ENCODE peak calls at places on chromosomes 13 and 19, in nine cellular contexts. One of them, this sample, is unnamed.

GRCh38 chr13:110338441-110339101 is 31.5 kb downstream of the COL4A2 start:
- DNase-seq in stimulated activated CD4-positive, alpha-beta T cell treated with anti-CD3 and anti-CD28 coated beads, TNF-alpha, amount 100 ng/mL, for 1 hour: no peak
- DNase-seq in heart left ventricle: no peak
- DNase-seq in hypothalamus: peak
- DNase-seq in astrocyte: peak
- DNase-seq in CD8-positive, alpha-beta T cell: no peak
- DNase-seq in spleen: no peak
- DNase-seq in pancreas: no peak
- DNase-seq in NCI-H1417: no peak
- DNase-seq in this sample: peak

GRCh38 chr13:80131204-80131603 is 209.7 kb downstream of the SPRY2 start:
- DNase-seq in stimulated activated CD4-positive, alpha-beta T cell treated with anti-CD3 and anti-CD28 coated beads, TNF-alpha, amount 100 ng/mL, for 1 hour: no peak
- DNase-seq in heart left ventricle: peak
- DNase-seq in hypothalamus: peak
- DNase-seq in astrocyte: peak
- DNase-seq in CD8-positive, alpha-beta T cell: no peak
- DNase-seq in spleen: no peak
- DNase-seq in pancreas: peak
- DNase-seq in NCI-H1417: no peak
- DNase-seq in this sample: peak

GRCh38 chr13:109699628-109700071 is 86.7 kb downstream of the IRS2 start:
- DNase-seq in stimulated activated CD4-positive, alpha-beta T cell treated with anti-CD3 and anti-CD28 coated beads, TNF-alpha, amount 100 ng/mL, for 1 hour: no peak
- DNase-seq in heart left ventricle: no peak
- DNase-seq in hypothalamus: no peak
- DNase-seq in astrocyte: no peak
- DNase-seq in CD8-positive, alpha-beta T cell: no peak
- DNase-seq in spleen: no peak
- DNase-seq in pancreas: no peak
- DNase-seq in NCI-H1417: no peak
- DNase-seq in this sample: no peak

GRCh38 chr13:72970956-72971355 is 87.8 kb upstream of the KLF5 start:
- DNase-seq in stimulated activated CD4-positive, alpha-beta T cell treated with anti-CD3 and anti-CD28 coated beads, TNF-alpha, amount 100 ng/mL, for 1 hour: no peak
- DNase-seq in heart left ventricle: no peak
- DNase-seq in hypothalamus: no peak
- DNase-seq in astrocyte: peak
- DNase-seq in CD8-positive, alpha-beta T cell: no peak
- DNase-seq in spleen: no peak
- DNase-seq in pancreas: no peak
- DNase-seq in NCI-H1417: no peak
- DNase-seq in this sample: no peak

GRCh38 chr13:46165485-46166220 is 16.3 kb downstream of the LCP1 start:
- DNase-seq in stimulated activated CD4-positive, alpha-beta T cell treated with anti-CD3 and anti-CD28 coated beads, TNF-alpha, amount 100 ng/mL, for 1 hour: no peak
- DNase-seq in heart left ventricle: no peak
- DNase-seq in hypothalamus: no peak
- DNase-seq in astrocyte: peak
- DNase-seq in CD8-positive, alpha-beta T cell: no peak
- DNase-seq in spleen: no peak
- DNase-seq in pancreas: no peak
- DNase-seq in NCI-H1417: no peak
- DNase-seq in this sample: no peak

GRCh38 chr19:31064486-31064885 is 284.8 kb downstream of the TSHZ3 start:
- DNase-seq in stimulated activated CD4-positive, alpha-beta T cell treated with anti-CD3 and anti-CD28 coated beads, TNF-alpha, amount 100 ng/mL, for 1 hour: no peak
- DNase-seq in heart left ventricle: no peak
- DNase-seq in hypothalamus: no peak
- DNase-seq in astrocyte: no peak
- DNase-seq in CD8-positive, alpha-beta T cell: no peak
- DNase-seq in spleen: no peak
- DNase-seq in pancreas: no peak
- DNase-seq in NCI-H1417: no peak
- DNase-seq in this sample: no peak

GRCh38 chr19:45768644-45769053 is 403 bp downstream of the SIX5 start:
- DNase-seq in stimulated activated CD4-positive, alpha-beta T cell treated with anti-CD3 and anti-CD28 coated beads, TNF-alpha, amount 100 ng/mL, for 1 hour: no peak
- DNase-seq in heart left ventricle: peak
- DNase-seq in hypothalamus: no peak
- DNase-seq in astrocyte: no peak
- DNase-seq in CD8-positive, alpha-beta T cell: no peak
- DNase-seq in spleen: peak
- DNase-seq in pancreas: peak
- DNase-seq in NCI-H1417: no peak
- DNase-seq in this sample: no peak

GRCh38 chr13:89343165-89343564 is 1672.0 kb downstream of the SLITRK5 start:
- DNase-seq in stimulated activated CD4-positive, alpha-beta T cell treated with anti-CD3 and anti-CD28 coated beads, TNF-alpha, amount 100 ng/mL, for 1 hour: no peak
- DNase-seq in heart left ventricle: no peak
- DNase-seq in hypothalamus: no peak
- DNase-seq in astrocyte: no peak
- DNase-seq in CD8-positive, alpha-beta T cell: no peak
- DNase-seq in spleen: no peak
- DNase-seq in pancreas: no peak
- DNase-seq in NCI-H1417: no peak
- DNase-seq in this sample: no peak

GRCh38 chr13:30493670-30494381 is 28.1 kb upstream of the HMGB1 start:
- DNase-seq in stimulated activated CD4-positive, alpha-beta T cell treated with anti-CD3 and anti-CD28 coated beads, TNF-alpha, amount 100 ng/mL, for 1 hour: no peak
- DNase-seq in heart left ventricle: no peak
- DNase-seq in hypothalamus: no peak
- DNase-seq in astrocyte: no peak
- DNase-seq in CD8-positive, alpha-beta T cell: no peak
- DNase-seq in spleen: no peak
- DNase-seq in pancreas: peak
- DNase-seq in NCI-H1417: no peak
- DNase-seq in this sample: no peak

GRCh38 chr13:51397262-51397933 is 55.4 kb downstream of the INTS6 start:
- DNase-seq in stimulated activated CD4-positive, alpha-beta T cell treated with anti-CD3 and anti-CD28 coated beads, TNF-alpha, amount 100 ng/mL, for 1 hour: no peak
- DNase-seq in heart left ventricle: no peak
- DNase-seq in hypothalamus: no peak
- DNase-seq in astrocyte: peak
- DNase-seq in CD8-positive, alpha-beta T cell: no peak
- DNase-seq in spleen: no peak
- DNase-seq in pancreas: no peak
- DNase-seq in NCI-H1417: no peak
- DNase-seq in this sample: peak

GRCh38 chr19:15323496-15324235 is 8.7 kb downstream of the BRD4 start:
- DNase-seq in stimulated activated CD4-positive, alpha-beta T cell treated with anti-CD3 and anti-CD28 coated beads, TNF-alpha, amount 100 ng/mL, for 1 hour: no peak
- DNase-seq in heart left ventricle: no peak
- DNase-seq in hypothalamus: no peak
- DNase-seq in astrocyte: no peak
- DNase-seq in CD8-positive, alpha-beta T cell: no peak
- DNase-seq in spleen: peak
- DNase-seq in pancreas: peak
- DNase-seq in NCI-H1417: no peak
- DNase-seq in this sample: no peak

GRCh38 chr19:42250666-42251531 is 4.0 kb downstream of the ERF start:
- DNase-seq in stimulated activated CD4-positive, alpha-beta T cell treated with anti-CD3 and anti-CD28 coated beads, TNF-alpha, amount 100 ng/mL, for 1 hour: no peak
- DNase-seq in heart left ventricle: no peak
- DNase-seq in hypothalamus: peak
- DNase-seq in astrocyte: no peak
- DNase-seq in CD8-positive, alpha-beta T cell: no peak
- DNase-seq in spleen: peak
- DNase-seq in pancreas: peak
- DNase-seq in NCI-H1417: no peak
- DNase-seq in this sample: peak

GRCh38 chr19:548841-549830 is 5.3 kb downstream of the GZMM start:
- DNase-seq in stimulated activated CD4-positive, alpha-beta T cell treated with anti-CD3 and anti-CD28 coated beads, TNF-alpha, amount 100 ng/mL, for 1 hour: no peak
- DNase-seq in heart left ventricle: peak
- DNase-seq in hypothalamus: no peak
- DNase-seq in astrocyte: no peak
- DNase-seq in CD8-positive, alpha-beta T cell: no peak
- DNase-seq in spleen: no peak
- DNase-seq in pancreas: no peak
- DNase-seq in NCI-H1417: no peak
- DNase-seq in this sample: no peak

GRCh38 chr19:13150919-13151604 is 851 bp downstream of the IER2 start:
- DNase-seq in stimulated activated CD4-positive, alpha-beta T cell treated with anti-CD3 and anti-CD28 coated beads, TNF-alpha, amount 100 ng/mL, for 1 hour: no peak
- DNase-seq in heart left ventricle: no peak
- DNase-seq in hypothalamus: no peak
- DNase-seq in astrocyte: no peak
- DNase-seq in CD8-positive, alpha-beta T cell: peak
- DNase-seq in spleen: peak
- DNase-seq in pancreas: peak
- DNase-seq in NCI-H1417: peak
- DNase-seq in this sample: no peak

GRCh38 chr13:110418944-110419343 is 111.9 kb downstream of the COL4A2 start:
- DNase-seq in stimulated activated CD4-positive, alpha-beta T cell treated with anti-CD3 and anti-CD28 coated beads, TNF-alpha, amount 100 ng/mL, for 1 hour: no peak
- DNase-seq in heart left ventricle: no peak
- DNase-seq in hypothalamus: no peak
- DNase-seq in astrocyte: no peak
- DNase-seq in CD8-positive, alpha-beta T cell: no peak
- DNase-seq in spleen: no peak
- DNase-seq in pancreas: no peak
- DNase-seq in NCI-H1417: no peak
- DNase-seq in this sample: no peak

GRCh38 chr13:30654430-30654829 is 36.7 kb downstream of the USPL1 start:
- DNase-seq in stimulated activated CD4-positive, alpha-beta T cell treated with anti-CD3 and anti-CD28 coated beads, TNF-alpha, amount 100 ng/mL, for 1 hour: no peak
- DNase-seq in heart left ventricle: no peak
- DNase-seq in hypothalamus: no peak
- DNase-seq in astrocyte: no peak
- DNase-seq in CD8-positive, alpha-beta T cell: no peak
- DNase-seq in spleen: no peak
- DNase-seq in pancreas: no peak
- DNase-seq in NCI-H1417: no peak
- DNase-seq in this sample: no peak

GRCh38 chr19:5200844-5201243 is 139.8 kb downstream of the PTPRS start:
- DNase-seq in stimulated activated CD4-positive, alpha-beta T cell treated with anti-CD3 and anti-CD28 coated beads, TNF-alpha, amount 100 ng/mL, for 1 hour: no peak
- DNase-seq in heart left ventricle: no peak
- DNase-seq in hypothalamus: no peak
- DNase-seq in astrocyte: no peak
- DNase-seq in CD8-positive, alpha-beta T cell: no peak
- DNase-seq in spleen: no peak
- DNase-seq in pancreas: no peak
- DNase-seq in NCI-H1417: no peak
- DNase-seq in this sample: no peak

GRCh38 chr13:76500894-76501293 is 385.3 kb downstream of the KCTD12 start:
- DNase-seq in stimulated activated CD4-positive, alpha-beta T cell treated with anti-CD3 and anti-CD28 coated beads, TNF-alpha, amount 100 ng/mL, for 1 hour: no peak
- DNase-seq in heart left ventricle: no peak
- DNase-seq in hypothalamus: no peak
- DNase-seq in astrocyte: no peak
- DNase-seq in CD8-positive, alpha-beta T cell: no peak
- DNase-seq in spleen: no peak
- DNase-seq in pancreas: no peak
- DNase-seq in NCI-H1417: no peak
- DNase-seq in this sample: no peak

This sample was measured in Ammon's horn.